ENCODE peak calls at places on chromosome 19, in five cellular contexts. M is Kasumi-1, I is GM13976, R is BJ, A is suprapubic skin. Z is an unnamed sample.

GRCh38 chr19:44539991-44540390 is 10.5 kb upstream of the CEACAM20 start:
- DNase-seq in A (no peak), R (no peak), M (no peak), I (no peak), Z (no peak)

GRCh38 chr19:2474232-2475017 is 1.5 kb upstream of the GADD45B start:
- DNase-seq in M (peak; percentile 79), I (peak; percentile 90), R (no peak), A (peak; percentile 93), Z (peak; percentile 93)

GRCh38 chr19:1318678-1319471 is 33.2 kb downstream of the EFNA2 start:
- DNase-seq in A (peak; percentile 78), I (no peak), R (no peak), M (no peak), Z (no peak)

GRCh38 chr19:57190301-57190700 is 999 bp upstream of the ZNF264 start:
- DNase-seq in I (no peak), A (no peak), M (no peak), R (no peak), Z (no peak)

GRCh38 chr19:2455481-2456300 is 1.1 kb downstream of the LMNB2 start:
- DNase-seq in A (no peak), I (peak; percentile 90), M (no peak), R (no peak), Z (no peak)

GRCh38 chr19:8147579-8147978 is 1.8 kb downstream of the FBN3 start:
- DNase-seq in M (no peak), I (no peak), A (no peak), R (no peak), Z (no peak)

GRCh38 chr19:39390460-39390758 is 497 bp downstream of the PAF1 start:
- DNase-seq in M (no peak), I (no peak), R (no peak), A (no peak), Z (no peak)

GRCh38 chr19:20247016-20247683 is 80.1 kb downstream of the ZNF486 start:
- DNase-seq in M (peak; percentile 1), R (no peak), I (no peak), A (no peak), Z (no peak)

GRCh38 chr19:29943615-29944014 is 1.6 kb downstream of the URI1 start:
- DNase-seq in I (no peak), R (no peak), A (no peak), M (no peak), Z (no peak)

GRCh38 chr19:16168465-16169081 is 4.8 kb downstream of the CIB3 start:
- DNase-seq in M (peak; percentile 91), I (no peak), A (no peak), R (no peak), Z (no peak)

Z was measured in Right ventricle myocardium superior.